ENCODE peak calls at places on chromosomes 5 and 9, in eight cellular contexts. One of them, this sample, is unnamed.

GRCh38 chr5:9069650-9070049 is 476.2 kb downstream of the SEMA5A start:
- DNase-seq in cardiac muscle cell: no peak
- DNase-seq in right lobe of liver: no peak
- DNase-seq in amygdala: no peak
- DNase-seq in DMS53: no peak
- DNase-seq in NCI-H187: no peak
- DNase-seq in stimulated activated CD4-positive, alpha-beta T cell treated with anti-CD3 and anti-CD28 coated beads, Interleukin-1b, Interleukin-23, amount 100 ng/mL, for 4 hours: no peak
- DNase-seq in mucosa of gallbladder: no peak
- DNase-seq in this sample: no peak

GRCh38 chr5:139579-140442 is 47.8 kb downstream of the PLEKHG4B start:
- DNase-seq in mucosa of gallbladder: no peak
- DNase-seq in NCI-H187: no peak
- DNase-seq in DMS53: no peak
- DNase-seq in stimulated activated CD4-positive, alpha-beta T cell treated with anti-CD3 and anti-CD28 coated beads, Interleukin-1b, Interleukin-23, amount 100 ng/mL, for 4 hours: no peak
- DNase-seq in right lobe of liver: no peak
- DNase-seq in amygdala: no peak
- DNase-seq in cardiac muscle cell: no peak
- DNase-seq in this sample: no peak

GRCh38 chr9:125161284-125161918 is 18.1 kb upstream of the SCAI start:
- DNase-seq in right lobe of liver: no peak
- DNase-seq in stimulated activated CD4-positive, alpha-beta T cell treated with anti-CD3 and anti-CD28 coated beads, Interleukin-1b, Interleukin-23, amount 100 ng/mL, for 4 hours: no peak
- DNase-seq in cardiac muscle cell: peak; percentile 79
- DNase-seq in amygdala: no peak
- DNase-seq in DMS53: no peak
- DNase-seq in mucosa of gallbladder: no peak
- DNase-seq in NCI-H187: no peak
- DNase-seq in this sample: no peak

GRCh38 chr9:98861881-98862501 is 54.5 kb downstream of the GALNT12 start:
- DNase-seq in mucosa of gallbladder: no peak
- DNase-seq in right lobe of liver: no peak
- DNase-seq in cardiac muscle cell: peak; percentile 77
- DNase-seq in stimulated activated CD4-positive, alpha-beta T cell treated with anti-CD3 and anti-CD28 coated beads, Interleukin-1b, Interleukin-23, amount 100 ng/mL, for 4 hours: no peak
- DNase-seq in amygdala: no peak
- DNase-seq in DMS53: no peak
- DNase-seq in NCI-H187: no peak
- DNase-seq in this sample: no peak

GRCh38 chr5:139426222-139426885 is 13.0 kb downstream of the DNAJC18 start:
- DNase-seq in mucosa of gallbladder: no peak
- DNase-seq in amygdala: no peak
- DNase-seq in NCI-H187: no peak
- DNase-seq in right lobe of liver: no peak
- DNase-seq in stimulated activated CD4-positive, alpha-beta T cell treated with anti-CD3 and anti-CD28 coated beads, Interleukin-1b, Interleukin-23, amount 100 ng/mL, for 4 hours: no peak
- DNase-seq in DMS53: no peak
- DNase-seq in cardiac muscle cell: peak; percentile 58
- DNase-seq in this sample: no peak

GRCh38 chr5:135641329-135642178 is 62.8 kb upstream of the CXCL14 start:
- DNase-seq in stimulated activated CD4-positive, alpha-beta T cell treated with anti-CD3 and anti-CD28 coated beads, Interleukin-1b, Interleukin-23, amount 100 ng/mL, for 4 hours: no peak
- DNase-seq in NCI-H187: no peak
- DNase-seq in mucosa of gallbladder: no peak
- DNase-seq in right lobe of liver: no peak
- DNase-seq in amygdala: no peak
- DNase-seq in DMS53: peak; percentile 12
- DNase-seq in cardiac muscle cell: no peak
- DNase-seq in this sample: no peak

GRCh38 chr5:87499478-87500410 is 87.0 kb upstream of the CCNH start:
- DNase-seq in amygdala: no peak
- DNase-seq in stimulated activated CD4-positive, alpha-beta T cell treated with anti-CD3 and anti-CD28 coated beads, Interleukin-1b, Interleukin-23, amount 100 ng/mL, for 4 hours: no peak
- DNase-seq in mucosa of gallbladder: no peak
- DNase-seq in right lobe of liver: no peak
- DNase-seq in cardiac muscle cell: no peak
- DNase-seq in DMS53: no peak
- DNase-seq in NCI-H187: no peak
- DNase-seq in this sample: no peak

GRCh38 chr9:129242971-129243561 is 65.0 kb upstream of the IER5L start:
- DNase-seq in cardiac muscle cell: peak; percentile 63
- DNase-seq in stimulated activated CD4-positive, alpha-beta T cell treated with anti-CD3 and anti-CD28 coated beads, Interleukin-1b, Interleukin-23, amount 100 ng/mL, for 4 hours: no peak
- DNase-seq in amygdala: no peak
- DNase-seq in right lobe of liver: no peak
- DNase-seq in DMS53: no peak
- DNase-seq in NCI-H187: no peak
- DNase-seq in mucosa of gallbladder: peak; percentile 37
- DNase-seq in this sample: no peak

GRCh38 chr5:130541617-130542221 is 623.3 kb downstream of the HINT1 start:
- DNase-seq in stimulated activated CD4-positive, alpha-beta T cell treated with anti-CD3 and anti-CD28 coated beads, Interleukin-1b, Interleukin-23, amount 100 ng/mL, for 4 hours: no peak
- DNase-seq in amygdala: no peak
- DNase-seq in NCI-H187: no peak
- DNase-seq in mucosa of gallbladder: no peak
- DNase-seq in DMS53: no peak
- DNase-seq in cardiac muscle cell: peak; percentile 76
- DNase-seq in right lobe of liver: no peak
- DNase-seq in this sample: no peak

GRCh38 chr9:20117985-20118384 is 329.1 kb upstream of the SLC24A2 start:
- DNase-seq in stimulated activated CD4-positive, alpha-beta T cell treated with anti-CD3 and anti-CD28 coated beads, Interleukin-1b, Interleukin-23, amount 100 ng/mL, for 4 hours: no peak
- DNase-seq in DMS53: no peak
- DNase-seq in cardiac muscle cell: no peak
- DNase-seq in amygdala: no peak
- DNase-seq in right lobe of liver: no peak
- DNase-seq in mucosa of gallbladder: no peak
- DNase-seq in NCI-H187: no peak
- DNase-seq in this sample: no peak

GRCh38 chr9:130731355-130731754 is 37.8 kb downstream of the EXOSC2 start:
- DNase-seq in stimulated activated CD4-positive, alpha-beta T cell treated with anti-CD3 and anti-CD28 coated beads, Interleukin-1b, Interleukin-23, amount 100 ng/mL, for 4 hours: no peak
- DNase-seq in right lobe of liver: no peak
- DNase-seq in mucosa of gallbladder: no peak
- DNase-seq in DMS53: peak; percentile 94
- DNase-seq in NCI-H187: no peak
- DNase-seq in cardiac muscle cell: no peak
- DNase-seq in amygdala: no peak
- DNase-seq in this sample: no peak

GRCh38 chr5:173494446-173494845 is 122.0 kb downstream of the BOD1 start:
- DNase-seq in right lobe of liver: no peak
- DNase-seq in NCI-H187: no peak
- DNase-seq in mucosa of gallbladder: no peak
- DNase-seq in DMS53: no peak
- DNase-seq in cardiac muscle cell: no peak
- DNase-seq in stimulated activated CD4-positive, alpha-beta T cell treated with anti-CD3 and anti-CD28 coated beads, Interleukin-1b, Interleukin-23, amount 100 ng/mL, for 4 hours: no peak
- DNase-seq in amygdala: no peak
- DNase-seq in this sample: no peak

GRCh38 chr5:94693043-94693822 is 74.8 kb downstream of the SLF1 start:
- DNase-seq in cardiac muscle cell: peak; percentile 80
- DNase-seq in NCI-H187: no peak
- DNase-seq in DMS53: peak; percentile 74
- DNase-seq in mucosa of gallbladder: no peak
- DNase-seq in stimulated activated CD4-positive, alpha-beta T cell treated with anti-CD3 and anti-CD28 coated beads, Interleukin-1b, Interleukin-23, amount 100 ng/mL, for 4 hours: no peak
- DNase-seq in amygdala: no peak
- DNase-seq in right lobe of liver: no peak
- DNase-seq in this sample: no peak

GRCh38 chr9:38339087-38339486 is 53.4 kb upstream of the ALDH1B1 start:
- DNase-seq in NCI-H187: no peak
- DNase-seq in mucosa of gallbladder: no peak
- DNase-seq in amygdala: no peak
- DNase-seq in right lobe of liver: no peak
- DNase-seq in stimulated activated CD4-positive, alpha-beta T cell treated with anti-CD3 and anti-CD28 coated beads, Interleukin-1b, Interleukin-23, amount 100 ng/mL, for 4 hours: no peak
- DNase-seq in DMS53: no peak
- DNase-seq in cardiac muscle cell: peak; percentile 70
- DNase-seq in this sample: no peak

GRCh38 chr5:53368516-53368915 is 111.9 kb upstream of the FST start:
- DNase-seq in amygdala: no peak
- DNase-seq in stimulated activated CD4-positive, alpha-beta T cell treated with anti-CD3 and anti-CD28 coated beads, Interleukin-1b, Interleukin-23, amount 100 ng/mL, for 4 hours: no peak
- DNase-seq in cardiac muscle cell: no peak
- DNase-seq in DMS53: peak; percentile 20
- DNase-seq in right lobe of liver: no peak
- DNase-seq in mucosa of gallbladder: no peak
- DNase-seq in NCI-H187: no peak
- DNase-seq in this sample: no peak

GRCh38 chr9:114141553-114142548 is 13.5 kb upstream of the COL27A1 start:
- DNase-seq in right lobe of liver: no peak
- DNase-seq in amygdala: no peak
- DNase-seq in cardiac muscle cell: peak; percentile 29
- DNase-seq in NCI-H187: no peak
- DNase-seq in DMS53: peak; percentile 85
- DNase-seq in stimulated activated CD4-positive, alpha-beta T cell treated with anti-CD3 and anti-CD28 coated beads, Interleukin-1b, Interleukin-23, amount 100 ng/mL, for 4 hours: no peak
- DNase-seq in mucosa of gallbladder: no peak
- DNase-seq in this sample: no peak

GRCh38 chr5:149485655-149486615 is 65.3 kb downstream of the CSNK1A1 start:
- DNase-seq in stimulated activated CD4-positive, alpha-beta T cell treated with anti-CD3 and anti-CD28 coated beads, Interleukin-1b, Interleukin-23, amount 100 ng/mL, for 4 hours: no peak
- DNase-seq in NCI-H187: no peak
- DNase-seq in DMS53: peak; percentile 84
- DNase-seq in mucosa of gallbladder: peak; percentile 90
- DNase-seq in cardiac muscle cell: peak; percentile 98
- DNase-seq in right lobe of liver: peak; percentile 58
- DNase-seq in amygdala: no peak
- DNase-seq in this sample: peak; percentile 91

GRCh38 chr5:82793808-82794419 is 283.3 kb downstream of the TMEM167A start:
- DNase-seq in stimulated activated CD4-positive, alpha-beta T cell treated with anti-CD3 and anti-CD28 coated beads, Interleukin-1b, Interleukin-23, amount 100 ng/mL, for 4 hours: no peak
- DNase-seq in cardiac muscle cell: peak; percentile 37
- DNase-seq in DMS53: peak; percentile 63
- DNase-seq in NCI-H187: no peak
- DNase-seq in amygdala: no peak
- DNase-seq in right lobe of liver: no peak
- DNase-seq in mucosa of gallbladder: peak; percentile 13
- DNase-seq in this sample: peak; percentile 51

GRCh38 chr9:96654450-96655197 is 493 bp downstream of the PRXL2C start:
- DNase-seq in DMS53: peak; percentile 85
- DNase-seq in amygdala: peak; percentile 81
- DNase-seq in NCI-H187: no peak
- DNase-seq in mucosa of gallbladder: peak; percentile 63
- DNase-seq in stimulated activated CD4-positive, alpha-beta T cell treated with anti-CD3 and anti-CD28 coated beads, Interleukin-1b, Interleukin-23, amount 100 ng/mL, for 4 hours: peak; percentile 39
- DNase-seq in cardiac muscle cell: peak; percentile 93
- DNase-seq in right lobe of liver: peak; percentile 81
- DNase-seq in this sample: peak; percentile 80

GRCh38 chr5:135034963-135035677 is 1.1 kb upstream of the PITX1 start:
- DNase-seq in DMS53: peak; percentile 83
- DNase-seq in cardiac muscle cell: no peak
- DNase-seq in mucosa of gallbladder: no peak
- DNase-seq in amygdala: no peak
- DNase-seq in NCI-H187: no peak
- DNase-seq in right lobe of liver: no peak
- DNase-seq in stimulated activated CD4-positive, alpha-beta T cell treated with anti-CD3 and anti-CD28 coated beads, Interleukin-1b, Interleukin-23, amount 100 ng/mL, for 4 hours: no peak
- DNase-seq in this sample: no peak

GRCh38 chr5:121968910-121969607 is 7.3 kb downstream of the SRFBP1 start:
- DNase-seq in cardiac muscle cell: peak; percentile 98
- DNase-seq in NCI-H187: no peak
- DNase-seq in DMS53: peak; percentile 14
- DNase-seq in right lobe of liver: no peak
- DNase-seq in amygdala: no peak
- DNase-seq in stimulated activated CD4-positive, alpha-beta T cell treated with anti-CD3 and anti-CD28 coated beads, Interleukin-1b, Interleukin-23, amount 100 ng/mL, for 4 hours: no peak
- DNase-seq in mucosa of gallbladder: peak; percentile 18
- DNase-seq in this sample: no peak

GRCh38 chr9:114091711-114092110 is 7.4 kb downstream of the KIF12 start:
- DNase-seq in mucosa of gallbladder: no peak
- DNase-seq in cardiac muscle cell: no peak
- DNase-seq in NCI-H187: no peak
- DNase-seq in amygdala: no peak
- DNase-seq in DMS53: no peak
- DNase-seq in stimulated activated CD4-positive, alpha-beta T cell treated with anti-CD3 and anti-CD28 coated beads, Interleukin-1b, Interleukin-23, amount 100 ng/mL, for 4 hours: no peak
- DNase-seq in right lobe of liver: no peak
- DNase-seq in this sample: no peak

GRCh38 chr5:97078958-97079357 is 63.5 kb downstream of the LIX1 start:
- DNase-seq in NCI-H187: no peak
- DNase-seq in stimulated activated CD4-positive, alpha-beta T cell treated with anti-CD3 and anti-CD28 coated beads, Interleukin-1b, Interleukin-23, amount 100 ng/mL, for 4 hours: no peak
- DNase-seq in mucosa of gallbladder: no peak
- DNase-seq in cardiac muscle cell: no peak
- DNase-seq in amygdala: no peak
- DNase-seq in right lobe of liver: no peak
- DNase-seq in DMS53: no peak
- DNase-seq in this sample: no peak

GRCh38 chr9:121279841-121280388 is 12.0 kb downstream of the GSN start:
- DNase-seq in amygdala: no peak
- DNase-seq in cardiac muscle cell: no peak
- DNase-seq in stimulated activated CD4-positive, alpha-beta T cell treated with anti-CD3 and anti-CD28 coated beads, Interleukin-1b, Interleukin-23, amount 100 ng/mL, for 4 hours: no peak
- DNase-seq in mucosa of gallbladder: no peak
- DNase-seq in NCI-H187: no peak
- DNase-seq in DMS53: no peak
- DNase-seq in right lobe of liver: no peak
- DNase-seq in this sample: no peak

GRCh38 chr5:53991942-53992341 is 318.4 kb downstream of the ARL15 start:
- DNase-seq in right lobe of liver: no peak
- DNase-seq in cardiac muscle cell: peak; percentile 58
- DNase-seq in NCI-H187: peak; percentile 6
- DNase-seq in DMS53: peak; percentile 56
- DNase-seq in amygdala: no peak
- DNase-seq in stimulated activated CD4-positive, alpha-beta T cell treated with anti-CD3 and anti-CD28 coated beads, Interleukin-1b, Interleukin-23, amount 100 ng/mL, for 4 hours: no peak
- DNase-seq in mucosa of gallbladder: no peak
- DNase-seq in this sample: no peak

GRCh38 chr5:141779642-141780041 is 97.6 kb upstream of the ARAP3 start:
- DNase-seq in mucosa of gallbladder: no peak
- DNase-seq in right lobe of liver: no peak
- DNase-seq in amygdala: no peak
- DNase-seq in cardiac muscle cell: peak; percentile 30
- DNase-seq in DMS53: peak; percentile 46
- DNase-seq in NCI-H187: no peak
- DNase-seq in stimulated activated CD4-positive, alpha-beta T cell treated with anti-CD3 and anti-CD28 coated beads, Interleukin-1b, Interleukin-23, amount 100 ng/mL, for 4 hours: no peak
- DNase-seq in this sample: no peak

GRCh38 chr5:113117543-113118110 is 141.0 kb downstream of the DCP2 start:
- DNase-seq in NCI-H187: no peak
- DNase-seq in stimulated activated CD4-positive, alpha-beta T cell treated with anti-CD3 and anti-CD28 coated beads, Interleukin-1b, Interleukin-23, amount 100 ng/mL, for 4 hours: no peak
- DNase-seq in mucosa of gallbladder: no peak
- DNase-seq in amygdala: no peak
- DNase-seq in cardiac muscle cell: no peak
- DNase-seq in DMS53: no peak
- DNase-seq in right lobe of liver: no peak
- DNase-seq in this sample: no peak

GRCh38 chr5:176415240-176416122 is 858 bp downstream of the CLTB start:
- DNase-seq in mucosa of gallbladder: peak; percentile 30
- DNase-seq in amygdala: peak; percentile 16
- DNase-seq in cardiac muscle cell: peak; percentile 56
- DNase-seq in stimulated activated CD4-positive, alpha-beta T cell treated with anti-CD3 and anti-CD28 coated beads, Interleukin-1b, Interleukin-23, amount 100 ng/mL, for 4 hours: no peak
- DNase-seq in NCI-H187: no peak
- DNase-seq in right lobe of liver: no peak
- DNase-seq in DMS53: peak; percentile 69
- DNase-seq in this sample: no peak

This sample was measured in colonic mucosa.